ENCODE peak calls at places on chromosomes 12 and 14, in six cellular contexts. M, B, I, S, Q and H are unnamed samples. For H3K4me1, the result is how much of the 10 kb centered on the place peaks cover.

GRCh38 chr14:22336031-22336430 is 253.0 kb downstream of the DAD1 start:
- DNase-seq in S (no peak), I (no peak), M (no peak), Q (no peak), B (no peak), H (no peak)

GRCh38 chr14:56065621-56066295 is 52.5 kb upstream of the PELI2 start:
- DNase-seq in Q (no peak), S (no peak), I (no peak), B (no peak), M (no peak), H (peak)

GRCh38 chr12:98644433-98644711 is 216 bp downstream of the IKBIP start:
- DNase-seq in S (no peak), I (no peak), Q (no peak), B (no peak), M (no peak), H (peak)

GRCh38 chr12:124742111-124742510 is 121.6 kb downstream of the SCARB1 start:
- DNase-seq in S (no peak), Q (no peak), B (no peak), M (no peak), I (no peak), H (no peak)

GRCh38 chr12:100141666-100141997 is 1.0 kb downstream of the BLTP3B start:
- DNase-seq in I (no peak), S (peak), B (peak), M (peak), Q (peak), H (peak)

GRCh38 chr14:96100171-96101064 is 61.3 kb downstream of the C14orf132 start:
- DNase-seq in I (peak), S (peak), M (peak), B (peak), Q (peak), H (peak)

GRCh38 chr12:10392394-10392930 is 2.6 kb upstream of the KLRK1 start:
- DNase-seq in Q (no peak), I (peak), S (peak), M (peak), B (peak), H (peak)

GRCh38 chr14:104687601-104688504 is 1.6 kb upstream of the INF2 start:
- DNase-seq in M (peak), I (peak), S (no peak), Q (peak), B (no peak), H (peak)

GRCh38 chr12:6821674-6822433 is at the start of gene GPR162:
- DNase-seq in I (no peak), S (no peak), M (peak), Q (no peak), B (peak), H (no peak)

DNA sequence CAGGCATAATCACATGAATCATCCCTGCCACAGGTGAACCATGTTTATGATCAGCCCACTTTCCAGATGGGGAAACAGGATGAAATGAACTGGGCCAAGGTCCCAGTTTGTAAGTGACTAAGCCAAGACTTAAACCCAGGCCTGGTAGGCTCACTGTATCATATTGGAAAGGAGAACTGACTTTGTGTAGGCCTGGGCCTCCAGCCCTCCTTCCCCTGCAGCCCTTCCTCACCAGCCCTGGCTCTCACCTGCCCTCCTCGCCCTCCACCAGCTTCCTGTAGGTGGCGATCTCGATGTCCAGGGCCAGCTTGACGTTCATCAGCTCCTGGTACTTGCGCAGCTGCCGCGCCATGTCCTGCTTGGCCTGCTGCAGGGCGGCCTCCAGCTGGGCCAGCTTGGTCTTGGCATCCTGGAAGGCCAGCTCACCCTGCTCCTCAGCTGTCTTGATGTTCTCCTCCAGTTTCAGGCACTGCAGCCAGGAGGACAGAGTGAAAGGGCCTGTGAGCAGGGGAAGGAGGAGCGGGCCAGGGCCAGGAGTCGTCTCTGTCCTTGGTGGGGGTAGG is 19.8 kb downstream of the KRT80 start:
- DNase-seq in M (no peak), S (no peak), Q (peak), I (no peak), B (peak), H (no peak)
- TF ChIP-seq CTCF in M (peak), S (no peak), Q (peak), I (no peak), B (peak), H (peak)

DNA sequence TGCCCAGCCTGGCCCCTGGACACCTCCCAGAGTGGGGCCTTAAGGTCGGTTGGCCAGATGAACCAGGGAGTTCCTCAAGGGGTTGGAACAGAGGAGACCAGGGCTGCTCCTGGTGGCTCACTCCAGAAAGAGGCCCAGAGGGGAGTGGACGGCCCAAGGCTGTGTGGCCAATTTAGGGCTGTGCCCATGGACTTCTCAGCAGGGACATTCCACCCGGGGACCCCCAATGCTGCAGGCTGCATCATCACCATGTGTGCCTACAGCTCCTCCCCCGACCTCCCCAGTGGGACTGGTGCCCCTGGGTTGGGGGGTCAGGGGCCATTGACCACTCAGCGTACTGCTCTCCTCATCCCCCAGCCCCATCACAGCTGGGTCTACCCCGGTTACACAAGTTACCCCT is 17.6 kb upstream of the CYP46A1 start:
- DNase-seq in M (no peak), Q (no peak), B (no peak), I (no peak), S (no peak), H (no peak)
- H3K4me1 ChIP-seq in M (under half), Q (under half), B (under half), I (under half), S (under half), H (under half)

GRCh38 chr12:8581098-8581784 is 31.4 kb downstream of the AICDA start:
- DNase-seq in S (no peak), I (no peak), B (no peak), M (no peak), Q (no peak), H (no peak)
- TF ChIP-seq CTCF in S (no peak), I (no peak), B (no peak), M (no peak), Q (no peak), H (no peak)

GRCh38 chr12:94678849-94679248 is 28.5 kb upstream of the TMCC3 start:
- DNase-seq in M (no peak), I (no peak), Q (no peak), S (no peak), B (no peak), H (no peak)

GRCh38 chr12:94676011-94676709 is 25.8 kb upstream of the TMCC3 start:
- DNase-seq in M (no peak), B (no peak), Q (peak), S (peak), I (peak), H (no peak)

GRCh38 chr12:94678396-94678795 is 28.0 kb upstream of the TMCC3 start:
- DNase-seq in B (no peak), M (no peak), I (no peak), Q (no peak), S (no peak), H (no peak)

GRCh38 chr12:94676922-94677321 is 26.6 kb upstream of the TMCC3 start:
- DNase-seq in S (no peak), I (no peak), B (no peak), Q (no peak), M (no peak), H (no peak)

DNA sequence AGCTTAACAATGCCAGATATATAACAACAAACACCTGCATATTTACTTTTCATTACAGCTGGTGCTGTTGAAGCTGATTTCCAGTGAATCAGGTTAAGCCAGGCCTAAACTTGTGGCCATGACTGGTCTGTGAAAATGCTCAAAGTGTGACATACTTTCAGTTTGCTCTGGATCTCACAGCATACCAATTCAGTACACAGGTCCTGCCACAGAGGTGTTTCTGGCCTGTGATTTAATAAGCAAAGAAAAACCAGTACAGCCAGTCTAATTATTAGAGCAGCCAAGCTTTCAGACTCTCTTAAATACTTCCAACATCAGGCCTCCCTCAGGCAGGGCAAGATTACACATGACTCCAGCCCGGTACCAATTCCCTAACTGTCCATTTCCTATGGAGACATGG is 27.4 kb upstream of the TMCC3 start:
- DNase-seq in S (no peak), Q (no peak), B (no peak), I (no peak), M (no peak), H (peak)
- H3K4me1 ChIP-seq in S (under half), Q (under half), B (under half), I (under half), M (under half), H (under half)

GRCh38 chr12:104734541-104735075 is 223.5 kb downstream of the SLC41A2 start:
- DNase-seq in Q (no peak), I (no peak), B (no peak), S (no peak), M (no peak), H (no peak)

GRCh38 chr12:104735801-104736200 is 222.3 kb downstream of the SLC41A2 start:
- DNase-seq in S (no peak), M (no peak), Q (no peak), B (no peak), I (no peak), H (no peak)

GRCh38 chr12:104737682-104738370 is 220.3 kb downstream of the SLC41A2 start:
- DNase-seq in S (no peak), M (no peak), Q (no peak), B (no peak), I (no peak), H (no peak)

GRCh38 chr12:104737113-104737512 is 221.0 kb downstream of the SLC41A2 start:
- DNase-seq in M (no peak), B (no peak), Q (no peak), I (no peak), S (no peak), H (no peak)

DNA sequence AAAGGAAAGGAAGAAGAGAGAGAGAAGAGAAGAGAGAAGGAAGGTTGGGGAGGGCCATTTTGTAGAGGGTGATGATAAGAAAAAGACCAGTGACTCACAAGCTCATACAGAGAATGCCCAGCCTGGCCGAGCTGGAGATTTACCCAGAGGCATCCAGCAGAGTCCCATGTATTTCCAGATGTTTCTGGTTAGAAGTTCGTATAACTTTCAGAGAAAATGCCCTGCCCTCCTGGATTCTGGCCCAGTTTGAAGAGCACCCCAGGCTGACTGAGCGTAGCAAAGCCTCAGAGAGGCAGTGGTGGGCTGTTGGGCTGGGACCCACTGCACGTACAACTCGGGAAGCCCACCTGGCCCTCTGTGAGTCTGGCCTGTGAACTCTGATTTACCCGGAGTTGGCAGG is 221.8 kb downstream of the SLC41A2 start:
- DNase-seq in S (no peak), B (peak), Q (peak), M (peak), I (no peak), H (no peak)
- TF ChIP-seq CTCF in S (no peak), B (no peak), Q (no peak), M (no peak), I (no peak), H (no peak)

GRCh38 chr12:95972832-95973465 is 23.2 kb downstream of the HAL start:
- DNase-seq in S (no peak), B (no peak), I (no peak), M (no peak), Q (no peak), H (no peak)
- H3K4me1 ChIP-seq in S (under half), B (under half), I (under half), M (under half), Q (under half), H (under half)

GRCh38 chr14:30185832-30186231 is 258.2 kb upstream of the PRKD1 start:
- DNase-seq in B (no peak), M (no peak), I (no peak), Q (no peak), S (no peak), H (no peak)
- TF ChIP-seq CTCF in B (no peak), M (no peak), I (no peak), Q (no peak), S (no peak), H (no peak)

DNA sequence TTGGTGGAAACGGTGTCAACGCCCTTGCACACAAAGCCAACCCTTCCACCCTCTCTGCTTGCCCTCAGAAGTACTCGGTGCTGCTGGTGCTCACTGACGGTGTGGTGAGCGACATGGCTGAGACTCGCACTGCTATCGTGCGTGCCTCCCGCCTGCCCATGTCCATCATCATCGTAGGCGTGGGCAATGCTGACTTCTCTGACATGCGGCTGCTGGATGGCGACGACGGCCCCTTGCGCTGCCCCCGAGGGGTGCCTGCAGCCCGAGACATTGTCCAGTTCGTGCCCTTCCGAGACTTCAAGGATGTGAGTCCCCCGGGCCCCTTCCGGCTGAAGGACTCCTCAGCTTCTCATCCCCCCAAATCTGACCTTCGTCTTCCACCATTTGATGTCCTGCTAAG is 5.7 kb downstream of the CPNE6 start:
- DNase-seq in I (no peak), B (no peak), S (no peak), M (no peak), Q (no peak), H (no peak)
- H3K4me1 ChIP-seq in I (under half), B (under half), S (under half), M (under half), Q (under half), H (under half)

GRCh38 chr12:31117203-31118011 is 43.7 kb downstream of the DDX11 start:
- DNase-seq in S (peak), I (no peak), Q (peak), B (peak), M (peak), H (peak)
- TF ChIP-seq CTCF in S (peak), I (peak), Q (peak), B (peak), M (peak), H (peak)

GRCh38 chr14:94615254-94615653 is 3.1 kb downstream of the SERPINA3 start:
- DNase-seq in Q (no peak), M (no peak), B (no peak), I (no peak), S (no peak), H (no peak)

GRCh38 chr14:94615823-94616570 is 3.8 kb downstream of the SERPINA3 start:
- DNase-seq in M (no peak), I (no peak), S (no peak), Q (no peak), B (no peak), H (no peak)

GRCh38 chr14:94612580-94613554 is 676 bp downstream of the SERPINA3 start:
- DNase-seq in Q (no peak), I (no peak), S (no peak), M (peak), B (peak), H (peak)

GRCh38 chr14:94613720-94614644 is 1.8 kb downstream of the SERPINA3 start:
- DNase-seq in I (no peak), M (no peak), Q (no peak), B (no peak), S (no peak), H (no peak)

GRCh38 chr14:94614802-94615201 is 2.6 kb downstream of the SERPINA3 start:
- DNase-seq in I (no peak), S (no peak), M (no peak), B (no peak), Q (no peak), H (no peak)
- H3K4me1 ChIP-seq in I (under half), S (under half), M (under half), B (under half), Q (under half), H (under half)